ENCODE peak calls at places on chromosomes 5 and 9, in eight cellular contexts. L, F, G, T, V, Q, B and P are unnamed samples.

GRCh38 chr9:115254217-115254616 is 136.3 kb upstream of the TNC start:
- DNase-seq in L (no peak), F (no peak), G (no peak), T (no peak), V (no peak), Q (no peak), B (no peak), P (no peak)

GRCh38 chr5:159156839-159157238 is 52.5 kb downstream of the RNF145 start:
- DNase-seq in L (no peak), F (peak), G (peak), T (peak), V (no peak), Q (no peak), B (no peak), P (peak)

GRCh38 chr9:119963258-119963797 is 594.1 kb upstream of the BRINP1 start:
- DNase-seq in L (no peak), F (no peak), G (no peak), T (peak), V (no peak), Q (no peak), B (no peak), P (peak)

GRCh38 chr5:140114341-140115185 is 654 bp downstream of the PURA start:
- DNase-seq in L (peak), F (peak), G (peak), T (no peak), V (peak), Q (peak), B (no peak), P (peak)

GRCh38 chr9:33044677-33045282 is 19.7 kb downstream of the DNAJA1 start:
- DNase-seq in L (no peak), F (peak), G (no peak), T (no peak), V (no peak), Q (no peak), B (peak), P (peak)

GRCh38 chr9:108815156-108815555 is 40.6 kb downstream of the ACTL7B start:
- DNase-seq in L (no peak), F (no peak), G (no peak), T (no peak), V (no peak), Q (no peak), B (no peak), P (no peak)

GRCh38 chr5:173452098-173452497 is 123.9 kb upstream of the STC2 start:
- DNase-seq in L (no peak), F (no peak), G (no peak), T (peak), V (no peak), Q (no peak), B (no peak), P (no peak)

GRCh38 chr9:137461663-137462395 is 2.7 kb upstream of the NSMF start:
- DNase-seq in L (peak), F (peak), G (peak), T (peak), V (peak), Q (no peak), B (no peak), P (no peak)

GRCh38 chr5:43078956-43079355 is 38.8 kb upstream of the ANXA2R start:
- DNase-seq in L (no peak), F (no peak), G (no peak), T (peak), V (no peak), Q (no peak), B (no peak), P (no peak)

GRCh38 chr5:91212336-91213092 is 170.6 kb downstream of the ARRDC3 start:
- DNase-seq in L (no peak), F (peak), G (no peak), T (peak), V (no peak), Q (no peak), B (no peak), P (no peak)

GRCh38 chr5:88979244-88979643 is 96.3 kb upstream of the MEF2C start:
- DNase-seq in L (no peak), F (no peak), G (no peak), T (no peak), V (no peak), Q (no peak), B (no peak), P (no peak)

GRCh38 chr5:29037716-29038115 is 1999.3 kb upstream of the CDH9 start:
- DNase-seq in L (no peak), F (no peak), G (no peak), T (no peak), V (no peak), Q (no peak), B (no peak), P (no peak)

GRCh38 chr5:108472237-108472636 is 90.3 kb upstream of the FBXL17 start:
- DNase-seq in L (no peak), F (no peak), G (no peak), T (peak), V (no peak), Q (no peak), B (no peak), P (no peak)

GRCh38 chr5:1483064-1483463 is 37.8 kb upstream of the SLC6A3 start:
- DNase-seq in L (no peak), F (no peak), G (no peak), T (no peak), V (no peak), Q (no peak), B (no peak), P (no peak)